ENCODE peak calls at places on chromosomes 12 and 14, in nine cellular contexts. P is GDM1, M is NCI-H2081 treated with DMSO at 0.1 percent for 48 hours, I is Caki2, W is NAMALWA, G is esophagus squamous epithelium, K is C1 segment of cervical spinal cord, D is GM18507, C is fibroblast of villous mesenchyme. Z is an unnamed sample.

GRCh38 chr14:77109656-77110055 is 11.6 kb downstream of the CIPC start:
- DNase-seq in G (no peak), I (no peak), K (peak), D (no peak), W (no peak), M (no peak), C (no peak), P (no peak), Z (no peak)

GRCh38 chr12:123232472-123232806 is 502 bp downstream of the MPHOSPH9 start:
- DNase-seq in D (no peak), K (no peak), G (no peak), M (no peak), I (no peak), C (no peak), W (no peak), P (no peak), Z (no peak)

GRCh38 chr12:18578191-18578590 is 159.6 kb downstream of the PLCZ1 start:
- DNase-seq in P (no peak), W (no peak), I (no peak), M (no peak), G (no peak), K (no peak), D (no peak), C (peak), Z (peak)

GRCh38 chr14:54362759-54363437 is 33.9 kb upstream of the CDKN3 start:
- DNase-seq in D (no peak), K (no peak), P (no peak), M (no peak), I (no peak), G (no peak), W (no peak), C (peak), Z (no peak)

GRCh38 chr12:30694412-30694955 is 1.2 kb downstream of the IPO8 start:
- DNase-seq in C (peak), W (no peak), G (no peak), M (no peak), D (no peak), K (no peak), P (no peak), I (no peak), Z (no peak)

GRCh38 chr12:112810235-112810917 is 18.8 kb downstream of the RPH3A start:
- DNase-seq in D (no peak), M (no peak), G (no peak), W (no peak), P (no peak), I (no peak), K (no peak), C (no peak), Z (no peak)

GRCh38 chr12:123075591-123076171 is 75.2 kb downstream of the PITPNM2 start:
- DNase-seq in G (no peak), K (no peak), I (peak), D (no peak), C (peak), M (no peak), P (no peak), W (peak), Z (no peak)

GRCh38 chr12:121181181-121181580 is 28.7 kb upstream of the P2RX4 start:
- DNase-seq in M (no peak), P (no peak), K (no peak), G (no peak), I (no peak), D (no peak), W (no peak), C (peak), Z (no peak)

GRCh38 chr14:93207468-93208308 is 632 bp downstream of the UBR7 start:
- DNase-seq in M (peak), I (peak), G (no peak), D (no peak), C (peak), K (peak), W (peak), P (no peak), Z (no peak)

GRCh38 chr14:42541535-42542001 is 934.9 kb downstream of the LRFN5 start:
- DNase-seq in W (no peak), I (no peak), D (no peak), K (no peak), G (no peak), P (no peak), M (no peak), C (peak), Z (no peak)

GRCh38 chr12:59654061-59654460 is 58.2 kb downstream of the SLC16A7 start:
- DNase-seq in W (no peak), I (no peak), P (no peak), D (no peak), K (no peak), M (no peak), G (no peak), C (no peak), Z (no peak)

GRCh38 chr14:36130186-36130585 is 46.3 kb downstream of the PTCSC3 start:
- DNase-seq in C (no peak), M (no peak), G (no peak), W (no peak), K (no peak), P (no peak), D (no peak), I (no peak), Z (no peak)